ENCODE peak calls at places on chromosomes 2 and 18, in ten cellular contexts. Y is hepatocyte, E is GM23338, F is GM23248, C is PC-3, A is HCT116, I is Karpas-422, H is MM.1S, S is OCI-LY7, X is SK-N-SH. P is an unnamed sample. For H3K9me2, the result is how much of the 10 kb centered on the place peaks cover.

GRCh38 chr2:66843856-66844255 is 408.9 kb downstream of the MEIS1 start:
- DNase-seq in Y (no peak), E (no peak), F (no peak), C (no peak), A (no peak), I (no peak), H (no peak), S (no peak), X (no peak), P (no peak)

GRCh38 chr2:18630541-18630940 is 41.2 kb upstream of the NT5C1B start:
- DNase-seq in Y (no peak), E (no peak), F (peak), C (peak), A (no peak), I (no peak), H (no peak), S (no peak), X (no peak), P (no peak)

GRCh38 chr2:128091691-128092050 is 671 bp downstream of the UGGT1 start:
- DNase-seq in Y (no peak), E (no peak), F (peak), C (peak), A (no peak), I (peak), H (peak), S (peak), X (no peak), P (peak)

GRCh38 chr2:15875969-15876705 is 64.2 kb upstream of the MYCN start:
- DNase-seq in Y (no peak), E (no peak), F (no peak), C (no peak), A (no peak), I (no peak), H (no peak), S (no peak), X (no peak), P (no peak)

GRCh38 chr2:38467768-38468463 is 90.8 kb upstream of the ATL2 start:
- DNase-seq in Y (no peak), E (no peak), F (no peak), C (peak), A (no peak), I (no peak), H (no peak), S (no peak), X (no peak), P (no peak)

GRCh38 chr2:201127570-201127969 is 11.6 kb downstream of the CFLAR start:
- DNase-seq in Y (no peak), E (no peak), F (peak), C (no peak), A (no peak), I (no peak), H (peak), S (peak), X (no peak), P (no peak)

GRCh38 chr2:111662771-111663470 is 221.1 kb downstream of the ANAPC1 start:
- DNase-seq in Y (no peak), E (no peak), F (peak), C (peak), A (no peak), I (no peak), H (peak), S (no peak), X (no peak), P (no peak)

GRCh38 chr2:144522741-144523605 is 3.1 kb upstream of the ZEB2 start:
- DNase-seq in Y (no peak), E (peak), F (peak), C (no peak), A (no peak), I (peak), H (no peak), S (no peak), X (peak), P (no peak)

GRCh38 chr2:179511105-179511504 is 246.5 kb upstream of the SESTD1 start:
- DNase-seq in Y (no peak), E (no peak), F (no peak), C (no peak), A (no peak), I (no peak), H (no peak), S (no peak), X (no peak), P (no peak)

GRCh38 chr2:44748-45341 is 1.5 kb downstream of the FAM110C start:
- DNase-seq in Y (peak), E (peak), F (no peak), C (peak), A (no peak), I (no peak), H (no peak), S (no peak), X (no peak), P (peak)

GRCh38 chr2:155871940-155872339 is 460.6 kb downstream of the NR4A2 start:
- DNase-seq in Y (no peak), E (no peak), F (no peak), C (peak), A (no peak), I (no peak), H (no peak), S (no peak), X (no peak), P (no peak)

GRCh38 chr18:35634376-35634775 is 52.8 kb downstream of the GALNT1 start:
- DNase-seq in Y (peak), E (no peak), F (no peak), C (peak), A (no peak), I (no peak), H (no peak), S (no peak), X (peak), P (no peak)

GRCh38 chr2:113818382-113818951 is 62.0 kb upstream of the SLC35F5 start:
- DNase-seq in Y (peak), E (peak), F (peak), C (peak), A (peak), I (no peak), H (no peak), S (no peak), X (peak), P (peak)

GRCh38 chr2:45895477-45895876 is 244.0 kb downstream of the PRKCE start:
- DNase-seq in Y (no peak), E (no peak), F (peak), C (no peak), A (no peak), I (no peak), H (no peak), S (no peak), X (no peak), P (no peak)

GRCh38 chr2:104385743-104386142 is 468.2 kb upstream of the POU3F3 start:
- DNase-seq in Y (no peak), E (no peak), F (no peak), C (no peak), A (no peak), I (no peak), H (no peak), S (no peak), X (no peak), P (no peak)

GRCh38 chr18:54918060-54918459 is 41.2 kb downstream of the CCDC68 start:
- DNase-seq in Y (no peak), E (no peak), F (no peak), C (no peak), A (no peak), I (no peak), H (no peak), S (no peak), X (peak), P (no peak)

GRCh38 chr2:173193925-173194324 is 118.3 kb downstream of the MAP3K20 start:
- DNase-seq in Y (no peak), E (peak), F (peak), C (no peak), A (no peak), I (peak), H (no peak), S (no peak), X (no peak), P (no peak)

GRCh38 chr2:219983836-219984235 is 356.4 kb downstream of the SLC4A3 start:
- DNase-seq in Y (no peak), E (no peak), F (no peak), C (no peak), A (no peak), I (no peak), H (no peak), S (no peak), X (no peak), P (no peak)
- H3K9me2 ChIP-seq in Y (under half), E (under half), F (under half), C (under half), A (under half), I (under half), H (under half), S (under half), X (under half), P (under half)

GRCh38 chr2:39715822-39716221 is 50.1 kb downstream of the TMEM178A start:
- DNase-seq in Y (no peak), E (no peak), F (no peak), C (no peak), A (no peak), I (no peak), H (no peak), S (no peak), X (no peak), P (no peak)
- H3K9me2 ChIP-seq in Y (under half), E (under half), F (under half), C (under half), A (under half), I (under half), H (under half), S (under half), X (under half), P (under half)

GRCh38 chr2:219272351-219272750 is 6.8 kb upstream of the DNAJB2 start:
- DNase-seq in Y (no peak), E (no peak), F (peak), C (no peak), A (no peak), I (no peak), H (no peak), S (no peak), X (no peak), P (no peak)

GRCh38 chr2:219266232-219266631 is 12.5 kb upstream of the TUBA4A start:
- DNase-seq in Y (no peak), E (no peak), F (no peak), C (no peak), A (no peak), I (no peak), H (no peak), S (no peak), X (no peak), P (no peak)

GRCh38 chr2:219271021-219271420 is 8.1 kb upstream of the DNAJB2 start:
- DNase-seq in Y (no peak), E (no peak), F (no peak), C (no peak), A (no peak), I (no peak), H (no peak), S (no peak), X (no peak), P (no peak)

GRCh38 chr2:219270055-219270372 is 9.2 kb upstream of the DNAJB2 start:
- DNase-seq in Y (no peak), E (no peak), F (no peak), C (no peak), A (no peak), I (no peak), H (no peak), S (no peak), X (no peak), P (no peak)

DNA sequence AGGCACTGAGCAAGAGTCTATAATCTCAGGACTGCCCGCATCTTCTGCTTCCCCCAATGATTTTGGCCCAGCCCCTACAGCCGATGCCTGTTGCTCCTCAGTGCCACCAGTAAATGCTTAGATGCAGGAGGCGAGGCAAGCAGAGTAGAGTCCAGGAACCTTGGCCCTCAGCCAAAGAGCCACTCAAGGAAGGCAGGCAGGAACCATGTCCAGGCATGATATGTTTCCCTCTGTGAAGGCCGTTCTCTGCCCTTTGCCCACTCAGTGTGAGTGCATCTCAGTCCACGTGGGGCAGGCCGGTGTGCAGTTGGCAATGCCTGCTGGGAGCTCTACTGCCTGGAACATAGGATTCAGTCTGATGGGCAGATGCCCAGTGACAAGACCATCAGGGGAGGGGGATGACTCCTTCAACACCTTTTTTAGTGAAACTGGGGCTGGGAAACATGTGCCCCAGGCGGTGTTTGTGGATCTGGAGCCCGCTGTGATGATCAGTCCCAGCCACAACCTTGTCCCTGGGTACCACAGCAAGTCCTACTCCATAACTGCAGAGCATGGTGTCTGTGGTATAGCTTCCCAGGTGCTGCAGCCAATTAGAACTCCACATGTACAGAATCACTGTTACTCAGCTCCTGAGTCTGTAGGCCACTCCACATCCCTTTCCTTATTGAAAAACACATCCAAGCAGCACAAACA is 9.7 kb upstream of the DNAJB2 start:
- DNase-seq in Y (peak), E (no peak), F (no peak), C (no peak), A (no peak), I (no peak), H (no peak), S (no peak), X (peak), P (no peak)
- H3K9me2 ChIP-seq in Y (under half), E (under half), F (under half), C (under half), A (under half), I (under half), H (under half), S (under half), X (under half), P (under half)

GRCh38 chr18:43531438-43531837 is 254.1 kb upstream of the SYT4 start:
- DNase-seq in Y (no peak), E (no peak), F (no peak), C (no peak), A (no peak), I (no peak), H (no peak), S (no peak), X (no peak), P (no peak)
- H3K9me2 ChIP-seq in Y (under half), E (under half), F (under half), C (under half), A (under half), I (under half), H (under half), S (under half), X (under half), P (under half)

GRCh38 chr2:234447963-234448362 is 48.9 kb downstream of the ARL4C start:
- DNase-seq in Y (no peak), E (no peak), F (no peak), C (no peak), A (no peak), I (no peak), H (no peak), S (no peak), X (no peak), P (no peak)

GRCh38 chr2:234451852-234452625 is 44.8 kb downstream of the ARL4C start:
- DNase-seq in Y (peak), E (no peak), F (peak), C (peak), A (no peak), I (no peak), H (peak), S (peak), X (no peak), P (peak)

GRCh38 chr2:234451242-234451641 is 45.6 kb downstream of the ARL4C start:
- DNase-seq in Y (no peak), E (no peak), F (no peak), C (no peak), A (no peak), I (no peak), H (no peak), S (no peak), X (no peak), P (no peak)

GRCh38 chr2:234448506-234449169 is 48.2 kb downstream of the ARL4C start:
- DNase-seq in Y (no peak), E (peak), F (no peak), C (no peak), A (no peak), I (no peak), H (no peak), S (no peak), X (no peak), P (peak)

DNA sequence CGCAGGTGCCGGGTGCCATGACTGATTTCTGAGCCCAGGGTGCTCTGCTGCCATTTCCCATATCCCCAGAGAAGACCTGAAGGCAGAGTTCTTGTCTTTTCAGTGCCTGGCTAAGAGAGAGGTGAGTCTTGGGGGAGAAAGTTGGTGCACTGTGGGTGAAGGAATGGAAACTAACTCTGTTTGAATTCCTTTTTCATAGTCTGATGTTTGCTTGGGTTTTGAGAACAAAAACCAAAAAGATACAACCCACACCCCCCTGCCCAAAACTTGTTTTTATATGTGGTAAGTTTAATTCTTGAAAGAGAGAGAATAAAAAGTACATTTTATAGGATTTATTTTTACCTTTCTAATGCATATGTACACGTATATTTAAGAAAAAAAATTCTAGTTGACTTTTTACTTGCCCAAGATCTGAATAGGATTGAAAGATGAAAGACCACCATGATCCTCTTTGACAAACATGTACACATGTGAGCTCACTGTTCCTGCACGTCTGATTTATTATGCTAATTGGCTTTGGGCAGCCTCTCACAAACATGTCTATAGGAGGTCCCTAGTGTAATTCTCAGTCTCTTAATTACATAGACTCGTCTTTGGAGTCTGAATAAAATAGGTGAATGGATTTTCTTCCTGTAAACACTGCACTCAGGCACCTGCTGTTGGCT is 46.3 kb downstream of the ARL4C start:
- DNase-seq in Y (no peak), E (no peak), F (no peak), C (no peak), A (no peak), I (no peak), H (no peak), S (no peak), X (no peak), P (peak)
- H3K9me2 ChIP-seq in Y (under half), E (under half), F (under half), C (under half), A (under half), I (under half), H (under half), S (under half), X (under half), P (under half)

GRCh38 chr18:45467307-45467706 is 148.0 kb upstream of the SLC14A2 start:
- DNase-seq in Y (no peak), E (no peak), F (no peak), C (no peak), A (no peak), I (no peak), H (no peak), S (no peak), X (no peak), P (no peak)
- H3K9me2 ChIP-seq in Y (under half), E (under half), F (under half), C (under half), A (under half), I (under half), H (under half), S (under half), X (under half), P (under half)

GRCh38 chr18:51250006-51250405 is 52.5 kb upstream of the MEX3C start:
- DNase-seq in Y (no peak), E (peak), F (no peak), C (no peak), A (no peak), I (no peak), H (no peak), S (no peak), X (no peak), P (no peak)
- H3K9me2 ChIP-seq in Y (under half), E (under half), F (under half), C (under half), A (under half), I (under half), H (under half), S (under half), X (under half), P (under half)

GRCh38 chr2:48693066-48693465 is 62.5 kb downstream of the LHCGR start:
- DNase-seq in Y (no peak), E (peak), F (peak), C (no peak), A (no peak), I (no peak), H (no peak), S (no peak), X (no peak), P (no peak)
- H3K9me2 ChIP-seq in Y (under half), E (under half), F (under half), C (under half), A (under half), I (under half), H (under half), S (under half), X (under half), P (under half)

GRCh38 chr2:101826716-101827115 is 129.2 kb downstream of the MAP4K4 start:
- DNase-seq in Y (no peak), E (no peak), F (no peak), C (no peak), A (no peak), I (no peak), H (no peak), S (no peak), X (no peak), P (no peak)
- H3K9me2 ChIP-seq in Y (under half), E (under half), F (under half), C (under half), A (under half), I (under half), H (under half), S (under half), X (under half), P (under half)

DNA sequence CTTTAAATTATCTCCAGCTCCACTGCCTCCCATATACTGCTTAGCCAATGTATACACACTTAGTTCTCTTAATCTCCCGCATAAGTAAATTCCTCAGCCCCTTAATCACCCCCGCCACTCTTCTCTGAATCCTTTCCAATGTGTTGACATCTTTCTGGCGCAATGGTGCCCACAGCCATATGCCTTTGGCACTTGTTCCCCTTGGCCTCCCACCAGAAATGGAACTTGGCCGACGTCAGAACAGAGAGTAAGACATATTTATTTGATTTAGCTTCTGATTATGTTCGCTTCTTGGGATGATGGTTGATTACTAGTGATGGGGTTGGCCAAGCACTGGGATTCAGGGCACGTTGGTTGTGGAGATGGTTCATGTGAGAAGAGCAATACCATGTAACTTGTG is 1089.4 kb upstream of the CELF4 start:
- DNase-seq in Y (no peak), E (no peak), F (no peak), C (no peak), A (no peak), I (no peak), H (no peak), S (no peak), X (no peak), P (no peak)
- H3K9me2 ChIP-seq in Y (under half), E (under half), F (under half), C (under half), A (under half), I (under half), H (under half), S (under half), X (under half), P (under half)